ENCODE peak calls at places on chromosomes 2 and 18, in ten cellular contexts. One of them, this sample, is unnamed.

GRCh38 chr2:216151313-216152030 is 42.3 kb downstream of the XRCC5 start:
- DNase-seq in tibial nerve: no peak
- DNase-seq in stomach: no peak
- DNase-seq in mesendoderm: no peak
- DNase-seq in IMR-90: peak
- DNase-seq in heart left ventricle: no peak
- DNase-seq in ascending aorta: no peak
- DNase-seq in AG04450: no peak
- DNase-seq in body of pancreas: no peak
- DNase-seq in cardiac muscle cell: no peak
- DNase-seq in this sample: no peak

GRCh38 chr2:224565452-224566035 is 19.6 kb downstream of the CUL3 start:
- DNase-seq in tibial nerve: no peak
- DNase-seq in stomach: no peak
- DNase-seq in mesendoderm: no peak
- DNase-seq in IMR-90: no peak
- DNase-seq in heart left ventricle: no peak
- DNase-seq in ascending aorta: no peak
- DNase-seq in AG04450: no peak
- DNase-seq in body of pancreas: no peak
- DNase-seq in cardiac muscle cell: no peak
- DNase-seq in this sample: no peak

GRCh38 chr2:44186800-44187199 is 18.1 kb downstream of the PPM1B start:
- DNase-seq in tibial nerve: no peak
- DNase-seq in stomach: no peak
- DNase-seq in mesendoderm: no peak
- DNase-seq in IMR-90: no peak
- DNase-seq in heart left ventricle: no peak
- DNase-seq in ascending aorta: no peak
- DNase-seq in AG04450: no peak
- DNase-seq in body of pancreas: no peak
- DNase-seq in cardiac muscle cell: no peak
- DNase-seq in this sample: no peak

GRCh38 chr18:72197598-72197997 is 346.5 kb downstream of the CBLN2 start:
- DNase-seq in tibial nerve: no peak
- DNase-seq in stomach: no peak
- DNase-seq in mesendoderm: no peak
- DNase-seq in IMR-90: no peak
- DNase-seq in heart left ventricle: no peak
- DNase-seq in ascending aorta: no peak
- DNase-seq in AG04450: no peak
- DNase-seq in body of pancreas: no peak
- DNase-seq in cardiac muscle cell: no peak
- DNase-seq in this sample: no peak

GRCh38 chr18:9475643-9476580 is 599 bp downstream of the RALBP1 start:
- DNase-seq in tibial nerve: peak
- DNase-seq in stomach: no peak
- DNase-seq in mesendoderm: peak
- DNase-seq in IMR-90: peak
- DNase-seq in heart left ventricle: no peak
- DNase-seq in ascending aorta: no peak
- DNase-seq in AG04450: no peak
- DNase-seq in body of pancreas: peak
- DNase-seq in cardiac muscle cell: peak
- DNase-seq in this sample: no peak

GRCh38 chr18:57437782-57438668 is 2.9 kb downstream of the ONECUT2 start:
- DNase-seq in tibial nerve: no peak
- DNase-seq in stomach: no peak
- DNase-seq in mesendoderm: peak
- DNase-seq in IMR-90: peak
- DNase-seq in heart left ventricle: peak
- DNase-seq in ascending aorta: peak
- DNase-seq in AG04450: no peak
- DNase-seq in body of pancreas: peak
- DNase-seq in cardiac muscle cell: peak
- DNase-seq in this sample: no peak

GRCh38 chr2:178882666-178883440 is 75.6 kb upstream of the TTN start:
- DNase-seq in tibial nerve: no peak
- DNase-seq in stomach: peak
- DNase-seq in mesendoderm: no peak
- DNase-seq in IMR-90: peak
- DNase-seq in heart left ventricle: no peak
- DNase-seq in ascending aorta: peak
- DNase-seq in AG04450: no peak
- DNase-seq in body of pancreas: peak
- DNase-seq in cardiac muscle cell: no peak
- DNase-seq in this sample: no peak

GRCh38 chr2:191012845-191013616 is 940 bp downstream of the STAT1 start:
- DNase-seq in tibial nerve: no peak
- DNase-seq in stomach: no peak
- DNase-seq in mesendoderm: no peak
- DNase-seq in IMR-90: peak
- DNase-seq in heart left ventricle: no peak
- DNase-seq in ascending aorta: no peak
- DNase-seq in AG04450: no peak
- DNase-seq in body of pancreas: peak
- DNase-seq in cardiac muscle cell: no peak
- DNase-seq in this sample: peak

GRCh38 chr2:59583173-59583765 is 970.2 kb downstream of the BCL11A start:
- DNase-seq in tibial nerve: no peak
- DNase-seq in stomach: no peak
- DNase-seq in mesendoderm: no peak
- DNase-seq in IMR-90: no peak
- DNase-seq in heart left ventricle: no peak
- DNase-seq in ascending aorta: no peak
- DNase-seq in AG04450: no peak
- DNase-seq in body of pancreas: no peak
- DNase-seq in cardiac muscle cell: peak
- DNase-seq in this sample: no peak

GRCh38 chr2:123738643-123739042 is 286.4 kb upstream of the CNTNAP5 start:
- DNase-seq in tibial nerve: no peak
- DNase-seq in stomach: no peak
- DNase-seq in mesendoderm: no peak
- DNase-seq in IMR-90: no peak
- DNase-seq in heart left ventricle: no peak
- DNase-seq in ascending aorta: no peak
- DNase-seq in AG04450: no peak
- DNase-seq in body of pancreas: no peak
- DNase-seq in cardiac muscle cell: no peak
- DNase-seq in this sample: peak

GRCh38 chr2:73020657-73021370 is 50.7 kb downstream of the SFXN5 start:
- DNase-seq in tibial nerve: no peak
- DNase-seq in stomach: peak
- DNase-seq in mesendoderm: peak
- DNase-seq in IMR-90: peak
- DNase-seq in heart left ventricle: no peak
- DNase-seq in ascending aorta: no peak
- DNase-seq in AG04450: peak
- DNase-seq in body of pancreas: no peak
- DNase-seq in cardiac muscle cell: no peak
- DNase-seq in this sample: no peak

GRCh38 chr18:68314403-68314802 is 400.5 kb downstream of the TMX3 start:
- DNase-seq in tibial nerve: no peak
- DNase-seq in stomach: no peak
- DNase-seq in mesendoderm: no peak
- DNase-seq in IMR-90: peak
- DNase-seq in heart left ventricle: no peak
- DNase-seq in ascending aorta: no peak
- DNase-seq in AG04450: no peak
- DNase-seq in body of pancreas: no peak
- DNase-seq in cardiac muscle cell: no peak
- DNase-seq in this sample: no peak

GRCh38 chr2:110747522-110748488 is 15.4 kb downstream of the ACOXL start:
- DNase-seq in tibial nerve: no peak
- DNase-seq in stomach: no peak
- DNase-seq in mesendoderm: no peak
- DNase-seq in IMR-90: no peak
- DNase-seq in heart left ventricle: no peak
- DNase-seq in ascending aorta: no peak
- DNase-seq in AG04450: no peak
- DNase-seq in body of pancreas: no peak
- DNase-seq in cardiac muscle cell: no peak
- DNase-seq in this sample: no peak
- H3K27ac ChIP-seq in tibial nerve: no peak
- H3K27ac ChIP-seq in stomach: no peak
- H3K27ac ChIP-seq in mesendoderm: no peak
- H3K27ac ChIP-seq in IMR-90: no peak
- H3K27ac ChIP-seq in heart left ventricle: no peak
- H3K27ac ChIP-seq in ascending aorta: no peak
- H3K27ac ChIP-seq in AG04450: no peak
- H3K27ac ChIP-seq in body of pancreas: no peak
- H3K27ac ChIP-seq in cardiac muscle cell: peak
- H3K27ac ChIP-seq in this sample: no peak

DNA sequence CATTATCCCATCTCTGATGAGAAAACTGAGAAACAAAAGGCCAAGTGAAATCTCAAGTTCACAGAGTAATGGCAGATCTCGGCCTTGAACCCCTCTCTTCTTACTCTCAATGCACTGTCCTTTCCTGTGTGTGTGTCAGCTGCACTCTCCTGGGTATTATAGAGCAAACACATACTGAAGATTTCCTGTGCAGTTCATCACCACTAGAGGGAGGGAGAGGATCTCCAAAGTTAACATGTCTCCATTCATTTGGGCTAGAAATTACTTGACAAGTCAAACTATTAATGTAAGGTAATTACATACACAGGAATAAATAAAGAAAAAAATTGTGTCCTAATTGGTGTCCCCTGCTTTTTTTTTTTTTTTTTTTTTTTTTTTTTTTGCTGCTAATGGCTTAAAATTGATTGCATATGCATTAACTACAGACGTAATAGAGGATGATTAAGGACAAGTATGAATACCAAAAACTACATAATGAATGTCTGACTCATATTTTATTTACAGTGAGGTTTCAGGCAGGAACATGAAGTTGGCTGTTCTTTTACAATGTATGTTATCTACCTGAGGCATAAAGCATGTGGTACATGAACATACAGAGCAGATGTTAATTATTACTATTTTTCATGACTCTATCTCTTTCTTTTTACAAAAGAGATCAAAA is 269.2 kb downstream of the NYAP2 start:
- DNase-seq in tibial nerve: no peak
- DNase-seq in stomach: no peak
- DNase-seq in mesendoderm: peak
- DNase-seq in IMR-90: peak
- DNase-seq in heart left ventricle: no peak
- DNase-seq in ascending aorta: no peak
- DNase-seq in AG04450: peak
- DNase-seq in body of pancreas: peak
- DNase-seq in cardiac muscle cell: peak
- DNase-seq in this sample: peak
- H3K27ac ChIP-seq in tibial nerve: no peak
- H3K27ac ChIP-seq in stomach: no peak
- H3K27ac ChIP-seq in mesendoderm: no peak
- H3K27ac ChIP-seq in IMR-90: no peak
- H3K27ac ChIP-seq in heart left ventricle: no peak
- H3K27ac ChIP-seq in ascending aorta: no peak
- H3K27ac ChIP-seq in AG04450: no peak
- H3K27ac ChIP-seq in body of pancreas: no peak
- H3K27ac ChIP-seq in cardiac muscle cell: no peak
- H3K27ac ChIP-seq in this sample: no peak

GRCh38 chr2:157864857-157865450 is 11.2 kb downstream of the ACVR1 start:
- DNase-seq in tibial nerve: no peak
- DNase-seq in stomach: no peak
- DNase-seq in mesendoderm: no peak
- DNase-seq in IMR-90: no peak
- DNase-seq in heart left ventricle: no peak
- DNase-seq in ascending aorta: no peak
- DNase-seq in AG04450: no peak
- DNase-seq in body of pancreas: no peak
- DNase-seq in cardiac muscle cell: no peak
- DNase-seq in this sample: no peak
- H3K27ac ChIP-seq in tibial nerve: no peak
- H3K27ac ChIP-seq in stomach: no peak
- H3K27ac ChIP-seq in mesendoderm: no peak
- H3K27ac ChIP-seq in IMR-90: no peak
- H3K27ac ChIP-seq in heart left ventricle: no peak
- H3K27ac ChIP-seq in ascending aorta: no peak
- H3K27ac ChIP-seq in AG04450: no peak
- H3K27ac ChIP-seq in body of pancreas: no peak
- H3K27ac ChIP-seq in cardiac muscle cell: no peak
- H3K27ac ChIP-seq in this sample: no peak

DNA sequence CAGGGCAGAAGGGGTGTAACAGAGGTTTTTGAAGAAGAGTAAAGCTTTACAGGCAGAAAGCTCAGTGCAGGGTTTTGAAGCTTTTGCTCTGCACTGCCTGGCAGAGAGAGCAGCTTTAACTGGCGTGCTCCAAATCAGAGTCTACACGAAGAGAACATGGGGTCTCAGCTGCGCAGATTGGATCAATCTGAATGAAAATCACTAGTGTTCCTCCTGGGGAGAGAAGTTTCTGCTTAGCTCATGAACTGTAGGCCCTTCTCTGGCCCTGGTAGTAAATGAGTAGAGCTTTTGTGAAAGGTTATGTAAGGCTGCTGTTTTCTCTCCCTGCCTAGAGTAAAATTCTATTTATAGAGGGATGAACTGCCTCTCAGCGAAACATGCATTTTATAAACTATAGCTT is 13.6 kb downstream of the DCC start:
- DNase-seq in tibial nerve: no peak
- DNase-seq in stomach: no peak
- DNase-seq in mesendoderm: no peak
- DNase-seq in IMR-90: no peak
- DNase-seq in heart left ventricle: no peak
- DNase-seq in ascending aorta: no peak
- DNase-seq in AG04450: no peak
- DNase-seq in body of pancreas: no peak
- DNase-seq in cardiac muscle cell: no peak
- DNase-seq in this sample: no peak
- H3K27ac ChIP-seq in tibial nerve: no peak
- H3K27ac ChIP-seq in stomach: no peak
- H3K27ac ChIP-seq in mesendoderm: no peak
- H3K27ac ChIP-seq in IMR-90: no peak
- H3K27ac ChIP-seq in heart left ventricle: no peak
- H3K27ac ChIP-seq in ascending aorta: no peak
- H3K27ac ChIP-seq in AG04450: no peak
- H3K27ac ChIP-seq in body of pancreas: no peak
- H3K27ac ChIP-seq in cardiac muscle cell: no peak
- H3K27ac ChIP-seq in this sample: no peak

GRCh38 chr2:86357392-86357963 is 20.1 kb upstream of the REEP1 start:
- DNase-seq in tibial nerve: no peak
- DNase-seq in stomach: no peak
- DNase-seq in mesendoderm: no peak
- DNase-seq in IMR-90: no peak
- DNase-seq in heart left ventricle: no peak
- DNase-seq in ascending aorta: no peak
- DNase-seq in AG04450: no peak
- DNase-seq in body of pancreas: no peak
- DNase-seq in cardiac muscle cell: no peak
- DNase-seq in this sample: no peak

GRCh38 chr2:86358982-86359381 is 21.6 kb upstream of the REEP1 start:
- DNase-seq in tibial nerve: no peak
- DNase-seq in stomach: no peak
- DNase-seq in mesendoderm: no peak
- DNase-seq in IMR-90: no peak
- DNase-seq in heart left ventricle: no peak
- DNase-seq in ascending aorta: no peak
- DNase-seq in AG04450: no peak
- DNase-seq in body of pancreas: no peak
- DNase-seq in cardiac muscle cell: no peak
- DNase-seq in this sample: no peak

GRCh38 chr2:86360781-86361180 is 23.4 kb upstream of the REEP1 start:
- DNase-seq in tibial nerve: no peak
- DNase-seq in stomach: no peak
- DNase-seq in mesendoderm: peak
- DNase-seq in IMR-90: no peak
- DNase-seq in heart left ventricle: no peak
- DNase-seq in ascending aorta: no peak
- DNase-seq in AG04450: no peak
- DNase-seq in body of pancreas: no peak
- DNase-seq in cardiac muscle cell: no peak
- DNase-seq in this sample: peak
- H3K27ac ChIP-seq in tibial nerve: no peak
- H3K27ac ChIP-seq in stomach: no peak
- H3K27ac ChIP-seq in mesendoderm: no peak
- H3K27ac ChIP-seq in IMR-90: no peak
- H3K27ac ChIP-seq in heart left ventricle: no peak
- H3K27ac ChIP-seq in ascending aorta: no peak
- H3K27ac ChIP-seq in AG04450: no peak
- H3K27ac ChIP-seq in body of pancreas: no peak
- H3K27ac ChIP-seq in cardiac muscle cell: no peak
- H3K27ac ChIP-seq in this sample: no peak

This sample was measured in trophoblast cell.